ENCODE peak calls at places on chromosomes 3 and 15, in eight cellular contexts. P is HepG2, N is transverse colon, J is stomach, K is body of pancreas, I is breast epithelium, Z is Peyer's patch, E is spleen. G is an unnamed sample.

GRCh38 chr3:42749025-42749752 is 23.9 kb downstream of the CCDC13 start:
- DNase-seq in J (peak), K (peak), E (peak), Z (peak), I (no peak), P (no peak), N (peak), G (no peak)

GRCh38 chr15:39127151-39127815 is 453.6 kb upstream of the THBS1 start:
- DNase-seq in P (no peak), E (no peak), K (no peak), I (no peak), Z (no peak), J (no peak), N (no peak), G (no peak)

GRCh38 chr15:59294574-59294960 is 78.1 kb downstream of the MYO1E start:
- DNase-seq in Z (peak), J (no peak), I (no peak), P (no peak), K (no peak), E (no peak), N (no peak), G (no peak)

GRCh38 chr3:6723205-6723604 is 137.7 kb upstream of the GRM7 start:
- DNase-seq in J (no peak), I (no peak), P (no peak), K (no peak), E (no peak), N (no peak), Z (no peak), G (no peak)

GRCh38 chr3:188523291-188523690 is 369.3 kb downstream of the LPP start:
- DNase-seq in P (no peak), E (no peak), N (no peak), K (no peak), J (no peak), Z (no peak), I (no peak), G (no peak)

GRCh38 chr15:89747708-89748682 is 3.1 kb downstream of the MESP1 start:
- DNase-seq in P (no peak), K (no peak), N (peak), Z (no peak), J (no peak), E (no peak), I (no peak), G (no peak)

GRCh38 chr3:127699098-127699945 is 26.6 kb downstream of the ABTB1 start:
- DNase-seq in P (no peak), I (no peak), Z (no peak), E (peak), K (peak), J (no peak), N (no peak), G (no peak)

GRCh38 chr3:126187920-126188319 is 7.5 kb upstream of the ALDH1L1 start:
- DNase-seq in N (no peak), I (no peak), K (no peak), J (no peak), P (peak), E (no peak), Z (no peak), G (no peak)

GRCh38 chr3:29440321-29441019 is 159.6 kb downstream of the RBMS3 start:
- DNase-seq in J (no peak), I (no peak), N (no peak), P (no peak), K (no peak), E (no peak), Z (peak), G (no peak)

GRCh38 chr15:33915571-33916407 is 52.5 kb upstream of the CHRM5 start:
- DNase-seq in N (peak), J (no peak), K (peak), E (no peak), P (peak), Z (peak), I (no peak), G (no peak)

GRCh38 chr15:93428135-93428534 is 339.1 kb upstream of the RGMA start:
- DNase-seq in N (no peak), E (no peak), P (no peak), I (no peak), J (no peak), Z (no peak), K (no peak), G (no peak)

GRCh38 chr15:85003593-85004312 is 22.1 kb downstream of the PDE8A start:
- DNase-seq in E (no peak), Z (no peak), N (no peak), K (no peak), P (no peak), J (no peak), I (no peak), G (no peak)

GRCh38 chr15:51318382-51319150 is 19.8 kb downstream of the CYP19A1 start:
- DNase-seq in E (no peak), P (peak), J (no peak), Z (no peak), N (no peak), K (no peak), I (no peak), G (no peak)

GRCh38 chr3:105448338-105448982 is 81.8 kb downstream of the ALCAM start:
- DNase-seq in Z (no peak), I (no peak), K (no peak), E (no peak), N (no peak), J (no peak), P (no peak), G (no peak)

GRCh38 chr15:80152896-80153876 is at the start of gene FAH:
- DNase-seq in N (peak), E (peak), K (peak), I (no peak), Z (no peak), J (no peak), P (peak), G (peak)

GRCh38 chr3:37961622-37962455 is 28.7 kb upstream of the VILL start:
- DNase-seq in P (no peak), I (no peak), E (no peak), J (no peak), K (no peak), N (no peak), Z (no peak), G (no peak)

GRCh38 chr3:149579838-149580542 is 77.8 kb downstream of the WWTR1 start:
- DNase-seq in N (no peak), E (no peak), K (no peak), J (no peak), I (no peak), P (no peak), Z (no peak), G (no peak)

GRCh38 chr3:56781762-56782161 is 20.0 kb downstream of the ARHGEF3 start:
- DNase-seq in K (no peak), Z (no peak), N (no peak), I (no peak), P (no peak), J (no peak), E (no peak), G (no peak)

DNA sequence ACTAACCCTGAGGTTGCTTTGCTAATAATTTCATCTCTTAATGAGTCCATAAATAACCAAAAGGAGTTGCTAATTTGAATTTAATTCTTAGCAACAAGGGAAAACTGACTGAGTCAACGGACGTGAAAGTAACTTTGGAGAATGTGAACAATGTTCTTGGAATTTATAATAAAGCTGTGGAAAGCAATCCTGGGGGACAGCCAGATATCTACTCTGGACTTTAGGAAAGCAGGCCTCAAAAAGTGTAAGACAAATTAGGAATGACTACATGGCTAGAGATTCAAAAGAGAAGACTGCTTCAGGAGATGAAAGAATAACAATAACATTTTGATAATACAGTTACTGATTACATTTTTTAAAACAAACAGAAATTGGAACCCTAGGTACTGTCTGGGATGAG is 318.4 kb upstream of the COL8A1 start:
- DNase-seq in K (no peak), Z (no peak), I (no peak), J (no peak), E (no peak), N (no peak), P (no peak), G (peak)
- TF ChIP-seq POLR2A in K (no peak), Z (no peak), I (no peak), J (no peak), E (no peak), N (no peak), P (no peak), G (no peak)

DNA sequence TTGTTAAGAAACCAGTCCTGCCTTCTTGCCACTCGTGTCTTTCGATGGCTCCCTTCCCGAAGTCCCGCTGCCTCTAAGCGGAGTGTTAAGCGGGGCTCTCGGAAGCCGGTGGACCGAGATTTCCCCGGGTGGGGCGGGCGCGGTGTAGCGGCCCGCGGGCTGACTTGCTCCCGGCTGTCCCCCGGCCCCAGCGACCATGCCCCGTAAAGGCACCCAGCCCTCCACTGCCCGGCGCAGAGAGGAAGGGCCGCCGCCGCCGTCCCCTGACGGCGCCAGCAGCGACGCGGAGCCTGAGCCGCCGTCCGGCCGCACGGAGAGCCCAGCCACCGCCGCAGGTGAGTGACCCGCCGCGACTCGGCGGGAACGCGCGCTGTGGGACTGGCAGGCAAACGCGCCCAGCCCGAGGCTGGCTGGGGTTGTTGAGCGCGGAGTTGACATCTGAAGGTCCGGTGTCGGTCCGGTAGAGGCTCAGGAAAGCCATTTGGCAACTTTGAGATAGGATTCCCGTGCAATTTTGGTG is 1.2 kb downstream of the SMC4 start:
- DNase-seq in N (peak), K (peak), P (no peak), Z (peak), E (peak), I (no peak), J (peak), G (no peak)
- TF ChIP-seq POLR2A in N (no peak), K (no peak), P (no peak), Z (no peak), E (no peak), I (no peak), J (no peak), G (no peak)

DNA sequence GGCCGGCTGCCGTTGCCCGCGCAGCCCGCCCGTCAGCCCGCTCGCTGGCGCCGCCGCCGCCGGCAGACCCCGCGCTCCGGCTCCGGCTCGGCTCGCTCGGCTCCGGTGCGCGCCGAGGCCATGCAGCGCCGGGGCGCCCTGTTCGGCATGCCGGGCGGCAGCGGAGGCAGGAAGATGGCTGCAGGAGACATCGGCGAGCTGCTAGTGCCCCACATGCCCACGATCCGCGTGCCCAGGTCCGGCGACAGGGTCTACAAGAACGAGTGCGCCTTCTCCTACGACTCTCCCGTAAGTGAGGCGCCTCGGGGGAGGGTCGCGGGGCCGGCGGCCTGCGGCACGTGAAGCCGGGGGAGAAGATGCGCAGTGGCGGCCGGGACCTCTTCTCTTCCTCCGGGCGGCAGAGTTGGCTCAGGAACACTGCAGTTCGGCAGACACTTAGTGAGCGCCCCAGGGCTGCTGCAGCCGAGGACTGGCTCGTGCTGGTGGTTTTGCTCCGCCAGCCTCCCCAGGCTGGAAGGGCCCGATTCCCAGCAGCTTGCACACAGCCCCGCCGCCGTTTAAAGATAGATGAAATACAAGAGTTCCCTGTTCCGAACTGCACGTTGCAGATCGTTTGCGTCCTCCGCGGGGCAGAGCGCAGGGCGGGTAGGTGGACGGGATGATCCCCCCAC is 401 bp downstream of the USP13 start:
- DNase-seq in E (peak), I (peak), Z (peak), K (peak), N (peak), P (peak), J (peak), G (peak)
- TF ChIP-seq POLR2A in E (no peak), I (no peak), Z (no peak), K (peak), N (peak), P (no peak), J (no peak), G (no peak)

GRCh38 chr3:197222816-197223419 is 75.5 kb downstream of the DLG1 start:
- DNase-seq in E (no peak), N (no peak), P (no peak), J (no peak), Z (no peak), K (no peak), I (no peak), G (no peak)

GRCh38 chr3:197225579-197225978 is 72.8 kb downstream of the DLG1 start:
- DNase-seq in J (no peak), E (no peak), K (no peak), N (no peak), I (no peak), Z (no peak), P (no peak), G (no peak)

GRCh38 chr3:197227780-197228574 is 70.4 kb downstream of the DLG1 start:
- DNase-seq in J (no peak), P (no peak), Z (no peak), E (no peak), N (no peak), I (no peak), K (no peak), G (no peak)

GRCh38 chr3:197226179-197226578 is 72.2 kb downstream of the DLG1 start:
- DNase-seq in N (no peak), Z (no peak), J (no peak), I (no peak), K (no peak), P (no peak), E (no peak), G (no peak)

GRCh38 chr3:197224034-197224444 is 74.4 kb downstream of the DLG1 start:
- DNase-seq in K (no peak), I (no peak), N (no peak), Z (no peak), P (peak), E (no peak), J (no peak), G (peak)
- TF ChIP-seq POLR2A in K (no peak), I (no peak), N (no peak), Z (no peak), P (no peak), E (no peak), J (no peak), G (no peak)